ENCODE peak calls at places on chromosome X, in seven cellular contexts. V is HCT116, E is Karpas-422, G is hepatocyte, M is OCI-LY7, J is K562, T is PC-9. I is an unnamed sample. For H3K4me1, the result is how much of the 10 kb centered on the place peaks cover.

GRCh38 chrX:102883491-102883890 is 53.6 kb upstream of the RAB40AL start:
- DNase-seq in V (no peak), E (no peak), G (no peak), M (no peak), J (no peak), T (no peak), I (no peak)

GRCh38 chrX:119150163-119151135 is 22.8 kb upstream of the KIAA1210 start:
- DNase-seq in V (no peak), E (no peak), G (no peak), M (no peak), J (no peak), T (no peak), I (no peak)

GRCh38 chrX:106606583-106606982 is 5.2 kb upstream of the RADX start:
- DNase-seq in V (no peak), E (no peak), G (no peak), M (no peak), J (no peak), T (no peak), I (no peak)

GRCh38 chrX:155998116-155998515 is 620 bp downstream of the IL9R start:
- DNase-seq in V (no peak), E (no peak), G (no peak), M (no peak), J (no peak), T (no peak), I (peak)

GRCh38 chrX:78375894-78376293 is 48.5 kb upstream of the CYSLTR1 start:
- DNase-seq in V (no peak), E (no peak), G (peak), M (no peak), J (no peak), T (peak), I (no peak)

GRCh38 chrX:102957751-102958150 is 20.7 kb downstream of the RAB40AL start:
- DNase-seq in V (no peak), E (no peak), G (no peak), M (no peak), J (no peak), T (no peak), I (no peak)

GRCh38 chrX:54087661-54088060 is 43.4 kb upstream of the PHF8 start:
- DNase-seq in V (no peak), E (no peak), G (no peak), M (no peak), J (no peak), T (no peak), I (no peak)

GRCh38 chrX:132737743-132738142 is 220.7 kb downstream of the HS6ST2 start:
- DNase-seq in V (peak), E (no peak), G (no peak), M (no peak), J (no peak), T (peak), I (no peak)

GRCh38 chrX:362351-362750 is 24.4 kb downstream of the PPP2R3B start:
- DNase-seq in V (no peak), E (no peak), G (no peak), M (no peak), J (no peak), T (no peak), I (no peak)

GRCh38 chrX:100687128-100687527 is 43.1 kb downstream of the SRPX2 start:
- DNase-seq in V (no peak), E (no peak), G (no peak), M (peak), J (peak), T (no peak), I (no peak)

GRCh38 chrX:121028419-121028818 is 19.0 kb upstream of the GLUD2 start:
- DNase-seq in V (no peak), E (no peak), G (no peak), M (no peak), J (no peak), T (no peak), I (no peak)
- H2AFZ ChIP-seq in V (no peak), E (no peak), G (no peak), M (no peak), J (no peak), T (no peak), I (no peak)

DNA sequence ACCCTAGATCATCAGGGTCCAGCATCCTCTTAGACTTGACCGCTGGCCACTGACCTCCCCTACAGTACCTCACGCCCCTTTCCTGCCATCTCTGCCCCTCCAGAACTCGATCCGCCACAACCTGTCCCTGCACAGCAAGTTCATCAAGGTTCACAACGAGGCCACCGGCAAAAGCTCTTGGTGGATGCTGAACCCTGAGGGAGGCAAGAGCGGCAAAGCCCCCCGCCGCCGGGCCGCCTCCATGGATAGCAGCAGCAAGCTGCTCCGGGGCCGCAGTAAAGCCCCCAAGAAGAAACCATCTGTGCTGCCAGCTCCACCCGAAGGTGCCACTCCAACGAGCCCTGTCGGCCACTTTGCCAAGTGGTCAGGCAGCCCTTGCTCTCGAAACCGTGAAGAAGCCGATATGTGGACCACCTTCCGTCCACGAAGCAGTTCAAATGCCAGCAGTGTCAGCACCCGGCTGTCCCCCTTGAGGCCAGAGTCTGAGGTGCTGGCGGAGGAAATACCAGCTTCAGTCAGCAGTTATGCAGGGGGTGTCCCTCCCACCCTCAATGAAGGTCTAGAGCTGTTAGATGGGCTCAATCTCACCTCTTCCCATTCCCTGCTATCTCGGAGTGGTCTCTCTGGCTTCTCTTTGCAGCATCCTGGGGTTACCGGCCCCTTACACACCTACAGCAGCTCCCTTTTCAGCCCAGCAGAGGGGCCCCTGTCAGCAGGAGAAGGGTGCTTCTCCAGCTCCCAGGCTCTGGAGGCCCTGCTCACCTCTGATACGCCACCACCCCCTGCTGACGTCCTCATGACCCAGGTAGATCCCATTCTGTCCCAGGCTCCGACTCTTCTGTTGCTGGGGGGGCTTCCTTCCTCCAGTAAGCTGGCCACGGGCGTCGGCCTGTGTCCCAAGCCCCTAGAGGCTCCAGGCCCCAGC is 5.2 kb downstream of the FOXO4 start:
- DNase-seq in V (no peak), E (no peak), G (no peak), M (no peak), J (peak), T (no peak), I (no peak)
- H3K4me1 ChIP-seq in V (under half), E (under half), G (under half), M (under half), J (under half), T (under half), I (under half)

DNA sequence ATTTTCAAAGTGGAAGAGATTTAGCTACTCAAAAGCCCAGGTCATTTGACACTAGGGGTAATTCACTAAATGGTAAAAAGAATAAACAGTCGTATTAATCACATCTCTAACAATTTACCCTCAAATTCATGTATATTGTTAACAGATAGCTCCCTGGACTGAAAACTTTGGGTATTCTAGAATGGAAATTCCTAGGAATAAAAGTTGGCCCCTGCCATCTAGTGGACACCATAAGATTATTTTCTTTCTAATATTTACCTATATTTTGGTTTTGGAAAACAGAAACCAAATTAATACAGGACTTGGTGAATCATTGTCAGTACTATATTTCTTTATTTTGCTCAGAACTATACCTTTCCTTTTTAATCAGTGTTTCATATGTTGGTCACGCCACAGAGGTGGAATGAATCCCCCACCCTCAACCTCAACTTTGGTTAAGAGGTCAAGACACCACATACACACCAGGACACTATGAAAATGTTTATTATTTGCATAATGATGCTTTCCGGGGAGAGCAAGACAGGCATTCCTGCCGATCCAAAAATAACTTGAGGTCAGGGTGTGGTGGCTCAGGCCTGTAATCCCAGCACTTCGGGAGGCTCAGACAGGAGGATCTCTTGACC is 96.2 kb upstream of the APOOL start:
- DNase-seq in V (no peak), E (no peak), G (peak), M (peak), J (peak), T (no peak), I (no peak)
- H2AFZ ChIP-seq in V (no peak), E (no peak), G (peak), M (no peak), J (no peak), T (no peak), I (no peak)

GRCh38 chrX:2719774-2720447 is 28.8 kb downstream of the CD99 start:
- DNase-seq in V (no peak), E (no peak), G (no peak), M (no peak), J (no peak), T (no peak), I (no peak)
- H3K4me1 ChIP-seq in V (under half), E (under half), G (under half), M (under half), J (under half), T (under half), I (under half)

GRCh38 chrX:16712116-16712824 is at the start of gene CTPS2:
- DNase-seq in V (no peak), E (peak), G (peak), M (peak), J (peak), T (peak), I (peak)
- H2AFZ ChIP-seq in V (peak), E (peak), G (peak), M (peak), J (peak), T (peak), I (peak)

DNA sequence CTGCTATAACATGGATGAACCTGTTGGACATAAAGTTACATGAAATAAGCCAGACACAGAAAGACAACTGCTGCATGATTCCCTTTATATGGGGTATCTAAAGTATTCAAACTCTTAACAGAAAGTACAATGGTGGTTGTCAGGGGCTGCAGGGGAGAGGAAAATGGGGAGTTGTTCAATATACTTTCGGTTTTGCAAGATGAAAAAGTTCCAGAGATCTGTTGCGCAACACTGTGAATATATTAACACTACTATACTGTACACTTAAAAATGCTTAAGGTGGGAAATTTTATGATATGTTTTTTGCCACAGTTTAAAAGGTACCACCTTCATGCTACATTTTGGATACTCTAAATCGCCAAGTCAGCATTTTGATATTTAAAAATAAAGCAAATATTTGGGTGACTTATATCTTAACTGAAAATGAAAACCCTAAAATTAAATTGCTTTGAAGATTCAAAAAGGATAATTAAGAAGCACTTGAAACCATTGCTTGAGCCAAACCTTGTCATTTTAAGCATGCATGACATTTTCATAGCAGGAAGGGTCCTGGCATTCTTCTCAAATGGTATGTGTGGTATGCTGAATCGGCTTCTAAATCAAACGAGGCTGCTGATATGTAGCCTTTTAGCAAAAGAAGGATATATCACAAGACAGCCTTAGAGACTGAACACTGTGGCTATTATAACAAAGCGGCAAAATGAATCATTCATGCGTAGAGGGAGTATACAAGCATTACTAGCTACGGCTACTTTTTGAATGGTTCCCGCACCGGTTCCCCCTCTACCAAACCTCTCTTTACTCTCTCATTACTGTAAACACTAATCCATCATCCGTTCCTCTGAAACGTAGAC is 607.1 kb upstream of the DIPK2B start:
- DNase-seq in V (no peak), E (no peak), G (peak), M (no peak), J (no peak), T (no peak), I (peak)
- H3K4me1 ChIP-seq in V (half or more), E (under half), G (under half), M (under half), J (under half), T (under half), I (half or more)